ENCODE peak calls at places on chromosomes 1 and 21, in four cellular contexts. One of them, this sample, is unnamed. For H3K9me3 and H3K27me3, the result is how much of the 10 kb centered on the place peaks cover.

GRCh38 chr1:101130673-101131072 is 105.1 kb upstream of the DPH5 start:
- DNase-seq in cardiac muscle cell: peak
- DNase-seq in effector memory CD4-positive, alpha-beta T cell: no peak
- DNase-seq in psoas muscle: no peak
- DNase-seq in this sample: no peak

GRCh38 chr21:31374430-31374829 is 30.4 kb upstream of the TIAM1 start:
- DNase-seq in psoas muscle: no peak
- DNase-seq in cardiac muscle cell: no peak
- DNase-seq in effector memory CD4-positive, alpha-beta T cell: no peak
- DNase-seq in this sample: no peak

GRCh38 chr1:119374208-119374877 is 5.8 kb downstream of the HAO2 start:
- DNase-seq in cardiac muscle cell: peak
- DNase-seq in psoas muscle: no peak
- DNase-seq in effector memory CD4-positive, alpha-beta T cell: no peak
- DNase-seq in this sample: no peak

GRCh38 chr1:214454619-214455396 is 96.6 kb downstream of the PTPN14 start:
- DNase-seq in psoas muscle: no peak
- DNase-seq in effector memory CD4-positive, alpha-beta T cell: no peak
- DNase-seq in cardiac muscle cell: peak
- DNase-seq in this sample: no peak

GRCh38 chr21:15140321-15141019 is 75.7 kb upstream of the NRIP1 start:
- DNase-seq in effector memory CD4-positive, alpha-beta T cell: no peak
- DNase-seq in cardiac muscle cell: peak
- DNase-seq in psoas muscle: no peak
- DNase-seq in this sample: no peak

GRCh38 chr1:206503591-206504362 is 3.6 kb upstream of the RASSF5 start:
- DNase-seq in effector memory CD4-positive, alpha-beta T cell: no peak
- DNase-seq in cardiac muscle cell: peak
- DNase-seq in psoas muscle: peak
- DNase-seq in this sample: peak

GRCh38 chr1:111704776-111705175 is 34.4 kb downstream of the INKA2 start:
- DNase-seq in effector memory CD4-positive, alpha-beta T cell: no peak
- DNase-seq in psoas muscle: no peak
- DNase-seq in cardiac muscle cell: no peak
- DNase-seq in this sample: no peak

GRCh38 chr21:42089093-42089631 is 18.0 kb downstream of the UMODL1 start:
- DNase-seq in psoas muscle: no peak
- DNase-seq in cardiac muscle cell: no peak
- DNase-seq in effector memory CD4-positive, alpha-beta T cell: no peak
- DNase-seq in this sample: no peak

GRCh38 chr21:32426592-32427051 is 14.1 kb downstream of the EVA1C start:
- DNase-seq in cardiac muscle cell: peak
- DNase-seq in effector memory CD4-positive, alpha-beta T cell: no peak
- DNase-seq in psoas muscle: no peak
- DNase-seq in this sample: no peak

GRCh38 chr1:248359415-248359814 is 2.0 kb upstream of the OR2T4 start:
- DNase-seq in effector memory CD4-positive, alpha-beta T cell: no peak
- DNase-seq in cardiac muscle cell: no peak
- DNase-seq in psoas muscle: no peak
- DNase-seq in this sample: no peak
- H3K9me3 ChIP-seq in effector memory CD4-positive, alpha-beta T cell: under half
- H3K9me3 ChIP-seq in cardiac muscle cell: under half
- H3K9me3 ChIP-seq in psoas muscle: under half
- H3K9me3 ChIP-seq in this sample: under half

DNA sequence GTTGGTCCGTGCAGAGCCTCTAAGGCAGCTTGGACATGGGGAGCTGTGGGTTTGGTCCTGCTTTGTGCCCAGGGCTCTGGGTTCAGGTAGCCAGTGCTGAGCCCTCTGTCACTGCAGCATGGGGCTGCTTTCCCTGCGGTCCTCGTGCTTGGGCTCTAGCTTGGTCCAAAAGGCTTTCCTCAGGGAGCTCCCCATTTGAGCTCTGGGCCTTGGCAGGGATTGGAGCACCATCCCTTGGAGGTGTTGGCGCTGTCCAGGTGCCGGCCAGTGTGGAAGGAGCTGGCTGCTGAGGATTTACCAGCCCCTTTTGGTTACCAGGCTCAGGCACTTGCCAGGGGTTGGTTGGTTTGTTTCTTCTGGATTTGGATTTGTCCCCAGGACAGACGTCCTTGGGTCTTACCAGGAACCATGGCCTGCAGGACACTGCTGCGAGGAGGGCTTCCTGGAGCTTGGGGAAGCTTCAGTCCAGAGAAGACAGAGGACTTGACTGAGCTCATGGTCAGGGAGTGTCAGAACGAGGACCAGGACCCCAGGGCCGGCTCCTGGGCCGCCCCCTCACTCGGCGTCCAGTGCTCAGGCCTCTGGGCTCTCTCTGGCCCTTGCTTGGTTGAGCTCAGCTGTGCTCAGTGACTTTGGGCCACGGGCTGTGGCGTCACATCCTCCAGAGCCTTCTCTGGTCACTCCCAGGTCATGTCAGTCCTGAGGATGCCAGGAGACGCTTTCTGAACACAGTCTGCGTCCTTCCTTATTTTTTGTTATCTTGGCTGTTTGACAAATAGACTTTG is 224.7 kb downstream of the CAMTA1 start:
- DNase-seq in psoas muscle: no peak
- DNase-seq in effector memory CD4-positive, alpha-beta T cell: no peak
- DNase-seq in cardiac muscle cell: no peak
- DNase-seq in this sample: no peak
- H3K27me3 ChIP-seq in psoas muscle: under half
- H3K27me3 ChIP-seq in effector memory CD4-positive, alpha-beta T cell: under half
- H3K27me3 ChIP-seq in cardiac muscle cell: under half
- H3K27me3 ChIP-seq in this sample: under half

GRCh38 chr1:66418021-66418420 is 115.9 kb upstream of the SGIP1 start:
- DNase-seq in psoas muscle: no peak
- DNase-seq in effector memory CD4-positive, alpha-beta T cell: no peak
- DNase-seq in cardiac muscle cell: no peak
- DNase-seq in this sample: no peak

GRCh38 chr1:66426231-66426853 is 107.6 kb upstream of the SGIP1 start:
- DNase-seq in cardiac muscle cell: no peak
- DNase-seq in psoas muscle: no peak
- DNase-seq in effector memory CD4-positive, alpha-beta T cell: no peak
- DNase-seq in this sample: no peak

DNA sequence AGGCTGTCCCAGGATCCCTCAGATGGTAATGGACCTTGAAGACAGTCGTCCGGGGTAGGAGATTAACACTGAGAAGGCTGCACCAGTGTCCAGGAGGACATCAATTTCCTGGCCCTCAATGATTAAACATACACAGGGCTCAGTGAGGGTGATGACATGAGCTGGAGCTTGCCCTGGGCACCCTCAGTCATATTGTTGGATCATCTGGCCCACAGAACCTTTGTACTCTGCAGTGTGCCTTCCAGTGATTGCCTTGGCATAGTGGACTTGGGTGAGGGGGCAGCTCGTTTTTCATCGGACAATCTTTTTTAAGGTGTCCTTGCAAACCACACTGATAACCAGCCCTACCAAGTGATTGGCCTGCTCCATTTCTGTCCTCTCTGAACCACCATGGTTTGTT is 111.1 kb upstream of the SGIP1 start:
- DNase-seq in cardiac muscle cell: no peak
- DNase-seq in psoas muscle: no peak
- DNase-seq in effector memory CD4-positive, alpha-beta T cell: no peak
- DNase-seq in this sample: no peak
- H3K9me3 ChIP-seq in cardiac muscle cell: under half
- H3K9me3 ChIP-seq in psoas muscle: under half
- H3K9me3 ChIP-seq in effector memory CD4-positive, alpha-beta T cell: under half
- H3K9me3 ChIP-seq in this sample: under half

GRCh38 chr1:34928066-34928864 is 1.2 kb downstream of the DLGAP3 start:
- DNase-seq in psoas muscle: no peak
- DNase-seq in effector memory CD4-positive, alpha-beta T cell: no peak
- DNase-seq in cardiac muscle cell: no peak
- DNase-seq in this sample: no peak
- H3K27me3 ChIP-seq in psoas muscle: under half
- H3K27me3 ChIP-seq in effector memory CD4-positive, alpha-beta T cell: under half
- H3K27me3 ChIP-seq in cardiac muscle cell: half or more
- H3K27me3 ChIP-seq in this sample: half or more

GRCh38 chr1:44031051-44031899 is at the start of gene SLC6A9:
- DNase-seq in effector memory CD4-positive, alpha-beta T cell: peak
- DNase-seq in psoas muscle: no peak
- DNase-seq in cardiac muscle cell: peak
- DNase-seq in this sample: peak

GRCh38 chr1:44030606-44031050 is 634 bp downstream of the SLC6A9 start:
- DNase-seq in psoas muscle: no peak
- DNase-seq in effector memory CD4-positive, alpha-beta T cell: no peak
- DNase-seq in cardiac muscle cell: peak
- DNase-seq in this sample: no peak

GRCh38 chr1:44033041-44033575 is 1.8 kb upstream of the SLC6A9 start:
- DNase-seq in psoas muscle: no peak
- DNase-seq in cardiac muscle cell: no peak
- DNase-seq in effector memory CD4-positive, alpha-beta T cell: no peak
- DNase-seq in this sample: no peak

GRCh38 chr1:44033756-44034155 is 2.5 kb upstream of the SLC6A9 start:
- DNase-seq in effector memory CD4-positive, alpha-beta T cell: no peak
- DNase-seq in psoas muscle: no peak
- DNase-seq in cardiac muscle cell: peak
- DNase-seq in this sample: peak

DNA sequence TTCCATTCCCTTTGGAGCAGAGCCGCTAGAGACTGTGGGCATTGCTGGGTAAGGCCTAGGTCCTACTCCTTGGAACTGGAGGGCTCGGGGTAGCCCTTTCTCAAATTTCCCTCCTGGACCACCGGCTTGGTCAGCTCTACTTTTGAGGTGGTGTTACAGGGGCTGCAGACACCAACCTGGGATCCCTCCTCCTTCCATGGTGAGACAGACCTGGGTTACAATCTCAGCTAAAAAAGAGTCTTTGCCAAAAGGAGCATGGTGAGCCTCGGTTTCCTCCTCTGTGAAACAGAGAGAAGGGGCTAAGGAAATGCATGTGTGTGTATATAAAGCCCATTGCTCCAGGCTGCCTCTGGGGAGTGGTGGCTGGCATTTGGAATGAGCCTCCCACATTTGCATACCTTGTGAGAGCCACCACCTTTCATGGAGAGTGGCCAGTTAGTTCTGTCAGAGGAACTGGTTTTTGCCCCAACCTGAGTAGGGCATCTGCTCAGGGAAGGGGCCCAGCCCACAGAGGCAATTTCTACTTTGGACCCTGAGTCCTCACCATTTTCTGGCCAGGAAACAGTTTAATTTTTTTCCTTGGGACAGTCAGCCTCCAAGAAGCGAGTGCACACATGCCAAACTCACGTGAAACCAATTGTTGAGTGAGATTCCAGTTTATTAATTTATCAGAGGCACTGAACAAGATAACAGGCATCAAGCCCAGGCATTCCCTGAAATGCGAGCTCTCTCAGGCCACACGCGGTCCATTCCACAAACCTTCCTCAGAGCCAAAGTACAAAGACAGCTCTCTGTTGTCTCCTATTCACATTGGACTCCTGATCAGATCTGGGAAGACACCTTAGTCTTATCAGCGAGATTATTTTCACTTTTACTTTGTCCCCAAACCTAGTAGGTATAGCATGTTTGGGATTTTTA is 897 bp upstream of the SLC6A9 start:
- DNase-seq in cardiac muscle cell: no peak
- DNase-seq in effector memory CD4-positive, alpha-beta T cell: no peak
- DNase-seq in psoas muscle: no peak
- DNase-seq in this sample: peak
- H3K9me3 ChIP-seq in cardiac muscle cell: under half
- H3K9me3 ChIP-seq in effector memory CD4-positive, alpha-beta T cell: under half
- H3K9me3 ChIP-seq in psoas muscle: under half
- H3K9me3 ChIP-seq in this sample: under half

GRCh38 chr1:205423248-205423647 is 1.4 kb upstream of the LEMD1 start:
- DNase-seq in psoas muscle: no peak
- DNase-seq in effector memory CD4-positive, alpha-beta T cell: no peak
- DNase-seq in cardiac muscle cell: no peak
- DNase-seq in this sample: no peak
- H3K27me3 ChIP-seq in psoas muscle: under half
- H3K27me3 ChIP-seq in effector memory CD4-positive, alpha-beta T cell: under half
- H3K27me3 ChIP-seq in cardiac muscle cell: under half
- H3K27me3 ChIP-seq in this sample: under half

DNA sequence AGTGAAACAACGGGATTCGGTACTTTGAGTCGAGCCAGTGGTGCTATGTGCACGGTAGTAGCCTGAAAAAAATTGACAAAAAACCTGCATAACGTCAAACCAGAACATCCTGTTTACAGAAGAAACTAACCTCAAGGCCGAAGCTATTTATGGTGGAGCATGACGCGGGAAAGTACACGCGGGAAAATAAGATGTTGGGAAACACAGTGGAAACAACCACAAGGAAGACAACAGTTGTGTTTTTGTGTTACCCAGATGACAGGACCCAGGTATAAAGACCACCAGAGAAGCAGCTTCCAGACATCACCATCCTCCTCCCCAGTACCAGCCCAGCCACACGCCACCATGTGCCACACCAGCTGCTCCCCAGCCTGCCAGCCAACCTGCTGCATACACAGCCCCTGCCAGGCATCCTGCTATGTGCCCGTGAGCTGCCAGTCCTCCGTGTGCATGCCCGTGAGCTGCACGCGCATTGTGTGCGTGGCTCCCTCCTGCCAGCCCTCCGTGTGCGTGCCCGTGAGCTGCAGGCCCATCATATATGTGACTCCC is at the start of gene KRTAP12-3:
- DNase-seq in psoas muscle: no peak
- DNase-seq in cardiac muscle cell: no peak
- DNase-seq in effector memory CD4-positive, alpha-beta T cell: peak
- DNase-seq in this sample: no peak
- H3K9me3 ChIP-seq in psoas muscle: under half
- H3K9me3 ChIP-seq in cardiac muscle cell: under half
- H3K9me3 ChIP-seq in effector memory CD4-positive, alpha-beta T cell: under half
- H3K9me3 ChIP-seq in this sample: under half